ENCODE peak calls at places on chromosomes 4 and X, in six cellular contexts. I is naive B cell, V is NCI-H1694 treated with DMSO at 0.1 percent for 48 hours, M is D341Med, W is left ventricle myocardium superior, H is fibroblast of villous mesenchyme. S is an unnamed sample.

GRCh38 chrX:43897290-43897689 is 15.0 kb upstream of the MAOB start:
- DNase-seq in I (no peak), V (no peak), M (no peak), W (no peak), H (no peak), S (no peak)

GRCh38 chr4:182367153-182367552 is 124.0 kb downstream of the TENM3 start:
- DNase-seq in I (no peak), V (no peak), M (no peak), W (no peak), H (no peak), S (no peak)

GRCh38 chr4:3768842-3769641 is 2.9 kb downstream of the ADRA2C start:
- DNase-seq in I (no peak), V (no peak), M (no peak), W (no peak), H (no peak), S (no peak)

GRCh38 chrX:150625875-150626274 is 57.5 kb downstream of the MTM1 start:
- DNase-seq in I (no peak), V (no peak), M (no peak), W (no peak), H (no peak), S (no peak)

GRCh38 chrX:130887392-130887791 is 15.6 kb downstream of the ENOX2 start:
- DNase-seq in I (no peak), V (no peak), M (no peak), W (no peak), H (no peak), S (no peak)

GRCh38 chr4:64564126-64564525 is 154.9 kb upstream of the TECRL start:
- DNase-seq in I (no peak), V (no peak), M (no peak), W (no peak), H (no peak), S (no peak)

GRCh38 chr4:100820249-100820648 is 302.4 kb upstream of the EMCN start:
- DNase-seq in I (no peak), V (no peak), M (no peak), W (no peak), H (no peak), S (no peak)

GRCh38 chrX:117701050-117701449 is 415.6 kb downstream of the KLHL13 start:
- DNase-seq in I (no peak), V (no peak), M (no peak), W (no peak), H (no peak), S (no peak)

GRCh38 chr4:44740201-44740600 is 13.8 kb upstream of the GNPDA2 start:
- DNase-seq in I (no peak), V (no peak), M (no peak), W (no peak), H (no peak), S (no peak)

GRCh38 chr4:119084503-119084902 is 51.1 kb upstream of the MYOZ2 start:
- DNase-seq in I (no peak), V (no peak), M (no peak), W (no peak), H (no peak), S (no peak)

S was measured in H7.